ENCODE peak calls at places on chromosomes 2 and 18, in ten cellular contexts. H is 8988T; U is endothelial cell; T is EH; Z is astrocyte; W is stimulated activated CD8-positive, alpha-beta memory T cell treated with anti-CD3 and anti-CD28 coated beads, Interleukin-12 subunit alpha, Interleukin-12 subunit beta, amount 100 ng/mL, for 1 hour; V is stimulated activated CD4-positive, alpha-beta T cell treated with anti-CD3 and anti-CD28 coated beads, Interleukin-2, amount 100 ng/mL, for 24 hours; F is neural crest cell; I is heart left ventricle; P is activated CD4-positive, alpha-beta T cell treated with anti-CD3 and anti-CD28 coated beads for 48 hours. Q is an unnamed sample.

GRCh38 chr2:43225788-43226557 is 433 bp downstream of the ZFP36L2 start:
- DNase-seq in P (peak; percentile 76), U (peak; percentile 67), Z (peak; percentile 58), H (peak; percentile 81), F (peak; percentile 68), T (peak; percentile 70), I (peak; percentile 81), V (peak; percentile 72), W (peak; percentile 37), Q (peak; percentile 73)

GRCh38 chr18:9475643-9476580 is 599 bp downstream of the RALBP1 start:
- DNase-seq in P (peak; percentile 74), I (no peak), H (peak; percentile 22), Z (peak; percentile 20), V (peak; percentile 69), F (no peak), T (peak; percentile 48), W (peak; percentile 26), U (no peak), Q (no peak)

GRCh38 chr18:2522112-2522511 is 49.2 kb downstream of the METTL4 start:
- DNase-seq in V (no peak), F (no peak), I (no peak), W (no peak), U (no peak), T (no peak), P (no peak), Z (no peak), H (no peak), Q (no peak)

GRCh38 chr2:68292108-68292710 is 27.5 kb downstream of the CNRIP1 start:
- DNase-seq in I (no peak), Z (peak; percentile 11), U (no peak), F (no peak), W (no peak), T (peak; percentile 37), P (peak; percentile 10), H (no peak), V (no peak), Q (no peak)

GRCh38 chr2:23020659-23021058 is 364.3 kb upstream of the KLHL29 start:
- DNase-seq in P (no peak), T (no peak), F (no peak), Z (no peak), V (no peak), I (no peak), U (no peak), H (no peak), W (no peak), Q (no peak)

GRCh38 chr2:19320813-19321212 is 37.6 kb downstream of the OSR1 start:
- DNase-seq in I (no peak), W (no peak), T (no peak), U (no peak), Z (no peak), P (no peak), H (no peak), F (no peak), V (no peak), Q (no peak)

GRCh38 chr2:227612546-227613271 is 1.9 kb downstream of the SCYGR3 start:
- DNase-seq in F (no peak), H (no peak), U (no peak), I (no peak), Z (no peak), P (no peak), W (no peak), V (no peak), T (no peak), Q (no peak)

GRCh38 chr2:43034921-43035320 is 191.5 kb downstream of the ZFP36L2 start:
- DNase-seq in U (no peak), V (no peak), F (no peak), W (no peak), I (no peak), P (no peak), T (no peak), Z (no peak), H (no peak), Q (no peak)

GRCh38 chr2:217510790-217511291 is 492.0 kb downstream of the TNS1 start:
- DNase-seq in T (peak; percentile 87), Z (peak; percentile 74), H (peak; percentile 29), F (peak; percentile 68), I (peak; percentile 59), U (peak; percentile 70), W (no peak), P (peak; percentile 56), V (peak; percentile 24), Q (peak; percentile 16)

GRCh38 chr18:73752546-73752945 is 395.1 kb downstream of the FBXO15 start:
- DNase-seq in Z (peak; percentile 73), I (no peak), H (no peak), F (no peak), W (no peak), V (no peak), T (peak; percentile 64), U (no peak), P (no peak), Q (no peak)

GRCh38 chr2:43538034-43538670 is 57.7 kb downstream of the THADA start:
- DNase-seq in Z (no peak), H (no peak), V (no peak), P (no peak), T (no peak), U (no peak), I (no peak), W (no peak), F (no peak), Q (no peak)

GRCh38 chr2:147365577-147365976 is 479.3 kb upstream of the ACVR2A start:
- DNase-seq in V (no peak), W (no peak), P (no peak), F (no peak), I (no peak), Z (no peak), U (no peak), T (no peak), H (no peak), Q (no peak)

GRCh38 chr18:53991202-53991601 is 233.3 kb downstream of the MBD2 start:
- DNase-seq in Z (peak; percentile 82), F (no peak), I (no peak), H (no peak), U (no peak), P (no peak), T (peak; percentile 79), W (no peak), V (no peak), Q (no peak)

GRCh38 chr18:77071711-77072292 is 60.8 kb downstream of the MBP start:
- DNase-seq in W (no peak), Z (peak; percentile 96), U (no peak), H (no peak), I (peak; percentile 61), P (peak; percentile 65), V (peak; percentile 63), F (no peak), T (peak; percentile 98), Q (no peak)

GRCh38 chr2:129914538-129915302 is 64.7 kb upstream of the RAB6C start:
- DNase-seq in W (no peak), I (no peak), F (no peak), T (no peak), Z (no peak), U (no peak), P (no peak), H (no peak), V (no peak), Q (no peak)

GRCh38 chr2:45745231-45745630 is 93.8 kb downstream of the PRKCE start:
- DNase-seq in I (no peak), H (no peak), Z (no peak), V (no peak), F (no peak), U (no peak), P (no peak), W (no peak), T (no peak), Q (no peak)

GRCh38 chr2:158716921-158717320 is 78.2 kb upstream of the DAPL1 start:
- DNase-seq in P (no peak), F (no peak), W (no peak), T (no peak), H (no peak), Z (no peak), U (no peak), I (no peak), V (no peak), Q (no peak)

GRCh38 chr2:157874997-157875719 is 972 bp downstream of the ACVR1 start:
- DNase-seq in V (no peak), T (peak; percentile 93), H (no peak), W (no peak), I (peak; percentile 68), U (peak; percentile 4), P (peak; percentile 40), Z (peak; percentile 91), F (no peak), Q (no peak)

GRCh38 chr2:85143463-85144082 is 10.4 kb downstream of the TCF7L1 start:
- DNase-seq in U (no peak), W (no peak), T (no peak), V (no peak), P (no peak), Z (no peak), F (no peak), H (no peak), I (no peak), Q (no peak)

GRCh38 chr2:119366161-119366648 is 429 bp downstream of the C2orf76 start:
- DNase-seq in V (no peak), H (no peak), T (peak; percentile 37), F (no peak), W (no peak), P (no peak), Z (peak; percentile 18), I (no peak), U (no peak), Q (no peak)

GRCh38 chr2:170455617-170456426 is 259.3 kb upstream of the SP5 start:
- DNase-seq in H (no peak), V (no peak), U (no peak), P (no peak), F (no peak), Z (no peak), W (no peak), T (no peak), I (no peak), Q (no peak)

GRCh38 chr2:157853211-157853610 is 22.9 kb downstream of the ACVR1 start:
- DNase-seq in Z (peak; percentile 16), T (no peak), P (no peak), F (no peak), I (no peak), U (no peak), W (no peak), V (no peak), H (no peak), Q (no peak)

GRCh38 chr2:171210864-171211431 is 50.3 kb upstream of the TLK1 start:
- DNase-seq in V (peak; percentile 31), H (no peak), Z (no peak), P (peak; percentile 43), F (no peak), I (no peak), U (no peak), W (no peak), T (peak; percentile 54), Q (peak; percentile 54)

GRCh38 chr18:46755315-46756171 is 1.3 kb downstream of the ST8SIA5 start:
- DNase-seq in P (no peak), F (no peak), V (no peak), I (no peak), W (no peak), T (no peak), Z (no peak), H (no peak), U (no peak), Q (no peak)

GRCh38 chr2:119259296-119259860 is 35.7 kb downstream of the STEAP3 start:
- DNase-seq in T (peak; percentile 69), V (no peak), W (no peak), H (no peak), F (peak; percentile 16), I (no peak), P (no peak), Z (no peak), U (no peak), Q (no peak)

GRCh38 chr2:192579965-192580700 is 385.4 kb upstream of the TMEFF2 start:
- DNase-seq in P (no peak), V (no peak), U (no peak), F (no peak), I (no peak), Z (no peak), W (no peak), T (no peak), H (no peak), Q (no peak)

Q was measured in activated T-helper 2 cell treated with anti-CD3 and anti-CD28 coated beads, Interferon-gamma antibody, Interleukin-2, Interleukin-4, amounts not matched to agents 10 μg/mL and 5 μg/mL and 100 μg/mL, durations not matched to agents 14 hours and 24 hours and 36 hours.